ENCODE peak calls at places on chromosome 21, in nine cellular contexts. H, E, F, I, L, W, Y, B and Z are unnamed samples.

GRCh38 chr21:26801524-26801923 is 43.7 kb downstream of the ADAMTS1 start:
- DNase-seq in I (no peak), Y (no peak), E (no peak), W (no peak), F (peak; percentile 94), B (no peak), L (no peak), H (no peak), Z (no peak)

GRCh38 chr21:26170471-26171309 is at the start of gene APP:
- DNase-seq in W (peak; percentile 89), H (peak; percentile 68), F (peak; percentile 70), E (peak; percentile 49), L (peak; percentile 64), B (peak; percentile 81), I (peak; percentile 93), Y (peak; percentile 89), Z (peak; percentile 87)

GRCh38 chr21:15001773-15002647 is 62.8 kb downstream of the NRIP1 start:
- DNase-seq in B (peak; percentile 50), F (no peak), L (no peak), E (no peak), W (no peak), I (no peak), Y (no peak), H (no peak), Z (no peak)

GRCh38 chr21:46188226-46189212 is 4.3 kb upstream of the SPATC1L start:
- DNase-seq in F (peak; percentile 58), L (no peak), B (peak; percentile 43), E (peak; percentile 80), H (peak; percentile 69), W (no peak), I (peak; percentile 78), Y (no peak), Z (peak; percentile 69)

GRCh38 chr21:15207635-15208370 is 143.0 kb upstream of the NRIP1 start:
- DNase-seq in F (no peak), B (peak; percentile 7), I (no peak), E (no peak), H (no peak), L (no peak), W (no peak), Y (no peak), Z (no peak)

GRCh38 chr21:31198575-31198974 is 145.5 kb downstream of the TIAM1 start:
- DNase-seq in I (no peak), E (no peak), Y (no peak), W (no peak), L (no peak), F (peak; percentile 62), B (peak; percentile 56), H (no peak), Z (no peak)

GRCh38 chr21:16307256-16307655 is 577.5 kb downstream of the USP25 start:
- DNase-seq in B (no peak), L (no peak), I (no peak), W (no peak), Y (no peak), H (no peak), F (no peak), E (no peak), Z (no peak)

GRCh38 chr21:45994086-45994661 is 12.6 kb downstream of the COL6A1 start:
- DNase-seq in E (no peak), I (no peak), B (no peak), F (no peak), L (no peak), H (peak; percentile 52), W (no peak), Y (no peak), Z (peak; percentile 53)

GRCh38 chr21:28624626-28625025 is 368.1 kb downstream of the LTN1 start:
- DNase-seq in Y (no peak), E (no peak), B (no peak), W (no peak), I (no peak), L (no peak), F (no peak), H (no peak), Z (no peak)

GRCh38 chr21:28639742-28640141 is 352.9 kb downstream of the LTN1 start:
- DNase-seq in E (no peak), I (no peak), H (no peak), W (no peak), Y (no peak), B (no peak), L (no peak), F (no peak), Z (no peak)

GRCh38 chr21:21929228-21929627 is 931.0 kb downstream of the NCAM2 start:
- DNase-seq in E (no peak), Y (no peak), B (no peak), L (no peak), W (no peak), I (no peak), F (no peak), H (no peak), Z (no peak)

GRCh38 chr21:15126948-15127347 is 62.1 kb upstream of the NRIP1 start:
- DNase-seq in H (no peak), L (no peak), I (no peak), E (no peak), B (no peak), F (no peak), W (no peak), Y (no peak), Z (no peak)

GRCh38 chr21:40054403-40054802 is 187.2 kb downstream of the PCP4 start:
- DNase-seq in I (no peak), E (no peak), H (no peak), B (peak; percentile 44), L (no peak), Y (peak; percentile 68), W (no peak), F (no peak), Z (no peak)

GRCh38 chr21:46347203-46347550 is 23.2 kb downstream of the PCNT start:
- DNase-seq in Y (no peak), E (no peak), F (no peak), L (no peak), B (no peak), I (no peak), H (no peak), W (no peak), Z (no peak)

DNA sequence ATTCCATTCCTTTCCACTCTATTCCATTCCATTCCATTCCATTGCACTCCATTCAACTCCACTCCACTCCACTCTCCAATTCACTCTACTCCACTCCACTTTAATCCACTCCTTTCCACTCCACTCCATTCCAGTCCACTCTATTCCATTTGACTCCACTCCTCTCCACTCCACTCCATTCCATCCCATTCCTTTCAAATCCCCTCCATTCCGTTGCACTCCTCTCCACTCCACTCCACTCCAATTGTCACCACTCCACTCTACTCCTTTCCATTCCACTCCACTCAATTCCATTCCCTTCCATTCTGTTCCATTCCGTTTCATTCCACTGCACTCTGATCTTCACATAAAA is 2563.7 kb upstream of the TPTE start:
- DNase-seq in B (no peak), Y (no peak), H (no peak), F (no peak), W (no peak), L (no peak), I (no peak), E (no peak), Z (no peak)
- H3K9me3 ChIP-seq in B (peaks cover 13% of the 10 kb centered on the region), Y (peaks cover 64% of the 10 kb centered on the region), H (peaks cover 25% of the 10 kb centered on the region), F (peaks cover 48% of the 10 kb centered on the region), W (peaks cover 4% of the 10 kb centered on the region), L (peaks cover 36% of the 10 kb centered on the region), I (peaks cover 37% of the 10 kb centered on the region), E (peaks cover 9% of the 10 kb centered on the region), Z (peaks cover 48% of the 10 kb centered on the region)

GRCh38 chr21:41848971-41849580 is 30.1 kb downstream of the PRDM15 start:
- DNase-seq in L (no peak), F (no peak), I (no peak), W (no peak), B (no peak), E (no peak), Y (no peak), H (no peak), Z (no peak)
- H3K36me3 ChIP-seq in L (peaks cover 12% of the 10 kb centered on the region), F (peaks cover 10% of the 10 kb centered on the region), I (peaks cover 23% of the 10 kb centered on the region), W (no peaks in the 10 kb centered on the region), B (peaks cover 3% of the 10 kb centered on the region), E (no peaks in the 10 kb centered on the region), Y (no peaks in the 10 kb centered on the region), H (peaks cover 77% of the 10 kb centered on the region), Z (no peaks in the 10 kb centered on the region)

DNA sequence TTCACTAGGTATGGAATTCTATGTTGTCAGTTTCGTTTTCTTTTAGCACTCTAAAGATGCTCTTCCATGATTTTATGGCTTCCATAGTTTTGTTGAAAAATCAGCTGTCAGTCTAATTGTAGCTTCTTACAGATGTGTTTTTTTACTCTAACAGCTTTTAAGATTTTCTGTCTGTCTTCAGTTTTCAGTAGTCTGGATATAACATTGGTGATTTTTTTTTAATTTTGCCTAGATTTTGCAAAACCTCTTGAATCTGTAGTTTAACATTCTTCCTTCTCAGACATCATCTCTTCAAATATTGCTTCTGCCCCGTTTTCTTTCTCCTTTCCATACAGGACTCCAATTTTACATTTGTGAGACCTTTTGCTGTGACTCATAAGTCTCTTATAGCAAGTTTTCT is 17.9 kb upstream of the DYRK1A start:
- DNase-seq in E (no peak), I (no peak), W (no peak), F (no peak), L (no peak), H (no peak), Y (no peak), B (no peak), Z (no peak)
- H3K9me3 ChIP-seq in E (no peaks in the 10 kb centered on the region), I (peaks cover 26% of the 10 kb centered on the region), W (no peaks in the 10 kb centered on the region), F (peaks cover 5% of the 10 kb centered on the region), L (peaks cover 13% of the 10 kb centered on the region), H (peaks cover 16% of the 10 kb centered on the region), Y (peaks cover 18% of the 10 kb centered on the region), B (no peaks in the 10 kb centered on the region), Z (peaks cover 8% of the 10 kb centered on the region)

GRCh38 chr21:32364387-32364786 is 28.4 kb downstream of the URB1 start:
- DNase-seq in I (no peak), F (no peak), L (no peak), Y (peak; percentile 63), B (peak; percentile 9), H (no peak), E (no peak), W (peak; percentile 35), Z (no peak)

GRCh38 chr21:32360401-32360981 is 32.3 kb downstream of the URB1 start:
- DNase-seq in E (no peak), B (no peak), F (no peak), I (no peak), W (peak; percentile 13), H (no peak), L (no peak), Y (no peak), Z (no peak)

GRCh38 chr21:32364801-32365200 is 28.0 kb downstream of the URB1 start:
- DNase-seq in L (no peak), Y (no peak), B (no peak), I (no peak), F (no peak), W (peak; percentile 26), H (no peak), E (no peak), Z (no peak)

GRCh38 chr21:32356874-32357395 is 35.9 kb downstream of the URB1 start:
- DNase-seq in W (peak; percentile 10), I (no peak), B (no peak), Y (no peak), F (no peak), H (no peak), L (no peak), E (no peak), Z (no peak)

DNA sequence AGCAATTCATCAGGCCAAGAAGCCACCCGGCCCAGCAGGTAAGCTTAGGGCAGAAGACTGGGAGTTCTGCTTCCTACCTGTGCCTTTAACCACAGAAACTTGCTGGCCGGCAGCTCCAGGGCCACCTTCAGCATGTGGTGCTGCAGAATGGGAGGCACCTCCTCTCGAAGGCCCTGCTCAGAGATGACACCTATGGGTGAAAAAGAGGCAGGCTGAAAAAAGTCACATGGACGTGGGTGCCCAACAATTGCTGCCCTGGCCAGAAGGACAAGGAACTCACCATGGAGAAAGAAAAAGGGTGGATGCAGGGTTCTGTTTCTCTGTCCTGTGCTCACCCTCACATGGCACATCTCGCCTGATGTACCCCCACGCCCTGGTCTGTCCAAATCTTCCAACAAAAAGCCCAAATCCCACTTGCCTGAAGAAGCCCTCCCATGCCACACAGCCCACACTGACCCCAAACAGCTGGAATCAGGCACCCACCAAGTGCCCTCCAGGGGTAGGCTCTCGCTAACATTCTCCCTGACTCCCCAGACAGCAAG is 33.0 kb downstream of the URB1 start:
- DNase-seq in W (peak; percentile 30), L (no peak), E (no peak), H (no peak), Y (no peak), B (peak; percentile 9), I (no peak), F (no peak), Z (no peak)
- H3K36me3 ChIP-seq in W (peaks cover 86% of the 10 kb centered on the region), L (peaks cover 50% of the 10 kb centered on the region), E (no peaks in the 10 kb centered on the region), H (peaks cover 100% of the 10 kb centered on the region), Y (no peaks in the 10 kb centered on the region), B (peaks cover 16% of the 10 kb centered on the region), I (peaks cover 82% of the 10 kb centered on the region), F (peaks cover 73% of the 10 kb centered on the region), Z (peaks cover 16% of the 10 kb centered on the region)